ENCODE peak calls at places on chromosomes 3 and 15, in nine cellular contexts. J is neuronal stem cell, N is aorta, F is psoas muscle, U is IMR-90, H is GM23248, K is heart left ventricle, Q is endothelial cell of umbilical vein, A is Karpas-422. C is an unnamed sample.
A peak's percentile ranks its signal among the peaks of the same experiment; 100 is the strongest.

GRCh38 chr3:186643493-186643892 is 3.3 kb downstream of the FETUB start:
- DNase-seq in J (no peak), N (no peak), F (no peak), U (no peak), H (no peak), K (no peak), Q (no peak), A (no peak), C (no peak)

GRCh38 chr3:107520535-107520934 is 2.2 kb upstream of the BBX start:
- DNase-seq in J (no peak), N (no peak), F (no peak), U (no peak), H (no peak), K (no peak), Q (no peak), A (no peak), C (no peak)

GRCh38 chr3:23019596-23020300 is 183.4 kb upstream of the UBE2E2 start:
- DNase-seq in J (no peak), N (no peak), F (no peak), U (no peak), H (no peak), K (peak; percentile 34), Q (no peak), A (no peak), C (no peak)

GRCh38 chr3:190003730-190004129 is 117.0 kb downstream of the P3H2 start:
- DNase-seq in J (no peak), N (no peak), F (no peak), U (peak; percentile 75), H (peak; percentile 75), K (no peak), Q (peak; percentile 86), A (no peak), C (peak; percentile 94)

GRCh38 chr15:75171408-75171807 is 30.3 kb upstream of the C15orf39 start:
- DNase-seq in J (no peak), N (no peak), F (no peak), U (peak; percentile 90), H (peak; percentile 85), K (no peak), Q (peak; percentile 58), A (no peak), C (peak; percentile 80)

GRCh38 chr15:74406992-74407705 is 26.6 kb downstream of the SEMA7A start:
- DNase-seq in J (peak; percentile 56), N (no peak), F (no peak), U (peak; percentile 93), H (peak; percentile 97), K (no peak), Q (no peak), A (no peak), C (peak; percentile 86)

GRCh38 chr3:177448987-177449975 is 252.0 kb upstream of the TBL1XR1 start:
- DNase-seq in J (no peak), N (no peak), F (no peak), U (peak; percentile 78), H (no peak), K (no peak), Q (no peak), A (no peak), C (no peak)

GRCh38 chr3:188584958-188585689 is 431.2 kb downstream of the LPP start:
- DNase-seq in J (no peak), N (no peak), F (no peak), U (peak; percentile 10), H (peak; percentile 35), K (no peak), Q (peak; percentile 36), A (peak; percentile 59), C (no peak)

GRCh38 chr3:133488785-133489367 is 84.6 kb upstream of the CDV3 start:
- DNase-seq in J (no peak), N (no peak), F (no peak), U (peak; percentile 76), H (peak; percentile 64), K (no peak), Q (peak; percentile 60), A (peak; percentile 92), C (no peak)

GRCh38 chr3:195403841-195404408 is 38.9 kb downstream of the ACAP2 start:
- DNase-seq in J (no peak), N (no peak), F (no peak), U (peak; percentile 52), H (no peak), K (no peak), Q (no peak), A (no peak), C (no peak)

GRCh38 chr3:195401959-195402358 is 40.9 kb downstream of the ACAP2 start:
- DNase-seq in J (no peak), N (no peak), F (no peak), U (no peak), H (no peak), K (no peak), Q (no peak), A (no peak), C (no peak)

GRCh38 chr3:195403244-195403643 is 39.6 kb downstream of the ACAP2 start:
- DNase-seq in J (no peak), N (no peak), F (no peak), U (no peak), H (no peak), K (no peak), Q (no peak), A (peak; percentile 72), C (no peak)

GRCh38 chr3:195407511-195408409 is 35.1 kb downstream of the ACAP2 start:
- DNase-seq in J (no peak), N (no peak), F (no peak), U (no peak), H (no peak), K (no peak), Q (no peak), A (peak; percentile 58), C (no peak)

GRCh38 chr3:195405646-195406045 is 37.2 kb downstream of the ACAP2 start:
- DNase-seq in J (no peak), N (no peak), F (no peak), U (no peak), H (no peak), K (no peak), Q (peak; percentile 49), A (no peak), C (no peak)
- H3K4me1 ChIP-seq in J (no peaks in the 10 kb centered on the region), N (no peaks in the 10 kb centered on the region), F (no peaks in the 10 kb centered on the region), U (peaks cover 1% of the 10 kb centered on the region), H (peaks cover 4% of the 10 kb centered on the region), K (no peaks in the 10 kb centered on the region), Q (peaks cover 5% of the 10 kb centered on the region), A (peaks cover 90% of the 10 kb centered on the region), C (no peaks in the 10 kb centered on the region)

DNA sequence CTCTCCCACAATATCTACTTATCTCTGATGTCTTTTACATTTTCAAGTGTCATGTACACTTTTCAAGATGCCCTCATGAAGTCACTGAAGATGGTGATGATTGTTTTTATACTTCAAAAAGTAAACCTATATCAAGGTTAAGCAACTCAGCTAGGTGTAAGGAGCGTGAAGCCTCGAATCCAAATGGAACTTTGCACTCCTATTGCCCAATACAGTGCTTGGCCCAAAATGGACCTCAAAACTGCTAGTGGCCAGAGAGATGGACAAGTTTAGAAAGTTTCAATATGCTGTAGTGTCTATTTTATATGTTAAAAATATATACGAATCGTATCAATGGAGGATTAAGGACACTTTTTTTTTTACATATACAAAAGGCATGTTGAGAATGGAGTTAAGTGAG is 167.7 kb downstream of the CHL1 start:
- DNase-seq in J (no peak), N (no peak), F (no peak), U (no peak), H (no peak), K (no peak), Q (no peak), A (no peak), C (no peak)
- H3K9me3 ChIP-seq in J (no peaks in the 10 kb centered on the region), N (no peaks in the 10 kb centered on the region), F (no peaks in the 10 kb centered on the region), U (no peaks in the 10 kb centered on the region), H (no peaks in the 10 kb centered on the region), K (no peaks in the 10 kb centered on the region), Q (no peaks in the 10 kb centered on the region), A (no peaks in the 10 kb centered on the region), C (no peaks in the 10 kb centered on the region)

GRCh38 chr3:31552103-31552502 is 19.4 kb downstream of the STT3B start:
- DNase-seq in J (no peak), N (no peak), F (no peak), U (no peak), H (no peak), K (no peak), Q (no peak), A (no peak), C (no peak)
- H3K36me3 ChIP-seq in J (no peaks in the 10 kb centered on the region), N (no peaks in the 10 kb centered on the region), F (no peaks in the 10 kb centered on the region), U (no peaks in the 10 kb centered on the region), H (no peaks in the 10 kb centered on the region), K (no peaks in the 10 kb centered on the region), Q (no peaks in the 10 kb centered on the region), A (peaks cover 16% of the 10 kb centered on the region), C (peaks cover 4% of the 10 kb centered on the region)

DNA sequence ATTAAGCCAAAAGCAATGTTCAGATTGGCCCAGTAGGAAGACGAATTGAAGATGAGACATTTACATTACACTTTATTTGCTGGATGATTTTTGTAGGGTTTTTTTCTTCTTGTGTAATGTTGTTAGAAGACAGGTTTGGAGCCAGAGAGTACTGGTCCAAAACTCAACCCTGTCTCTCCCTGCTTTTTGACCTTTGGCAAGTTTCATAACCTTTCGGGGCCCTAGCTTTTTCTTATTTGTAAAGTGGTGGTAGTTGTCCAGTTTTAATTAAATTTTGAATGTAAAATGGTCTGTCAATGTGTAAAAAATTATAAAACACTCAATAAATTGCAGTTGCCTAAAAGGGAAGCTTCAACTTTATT is 29.5 kb downstream of the PDE8A start:
- DNase-seq in J (no peak), N (no peak), F (no peak), U (no peak), H (no peak), K (no peak), Q (no peak), A (no peak), C (no peak)
- H3K4me1 ChIP-seq in J (peaks cover 6% of the 10 kb centered on the region), N (no peaks in the 10 kb centered on the region), F (peaks cover 49% of the 10 kb centered on the region), U (peaks cover 21% of the 10 kb centered on the region), H (peaks cover 10% of the 10 kb centered on the region), K (peaks cover 51% of the 10 kb centered on the region), Q (peaks cover 12% of the 10 kb centered on the region), A (peaks cover 27% of the 10 kb centered on the region), C (peaks cover 11% of the 10 kb centered on the region)

DNA sequence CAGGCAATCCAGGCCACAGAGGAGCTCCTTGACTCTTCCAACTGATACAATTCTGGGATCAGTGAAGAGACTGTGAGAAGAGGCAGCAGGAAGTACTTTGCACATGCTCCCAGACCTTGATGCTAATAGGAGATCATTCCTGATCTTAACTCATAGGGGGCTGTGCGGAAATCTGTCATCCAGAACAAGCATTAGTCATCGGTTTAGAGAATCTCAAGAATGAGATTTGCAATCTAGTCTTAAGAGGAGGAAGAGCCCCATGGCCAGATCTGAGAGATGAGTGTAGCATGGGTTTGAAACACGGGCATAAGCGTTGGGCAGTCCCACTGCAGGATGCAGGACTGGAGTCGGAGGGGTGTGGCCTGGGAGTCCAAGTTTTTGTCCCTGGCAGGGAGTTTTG is 1081.1 kb downstream of the NAALADL2 start:
- DNase-seq in J (no peak), N (no peak), F (no peak), U (peak; percentile 46), H (peak; percentile 13), K (no peak), Q (no peak), A (no peak), C (no peak)
- H3K9me3 ChIP-seq in J (peaks cover 7% of the 10 kb centered on the region), N (peaks cover 7% of the 10 kb centered on the region), F (no peaks in the 10 kb centered on the region), U (peaks cover 10% of the 10 kb centered on the region), H (no peaks in the 10 kb centered on the region), K (peaks cover 33% of the 10 kb centered on the region), Q (no peaks in the 10 kb centered on the region), A (peaks cover 21% of the 10 kb centered on the region), C (no peaks in the 10 kb centered on the region)

C was measured in SJSA1.